ENCODE peak calls at places on chromosomes 2 and 18, in ten cellular contexts. J is NCI-H2081; R is OCI-LY7; A is LHCN-M2; I is RCC 7860; O is NCI-H1417; W is activated CD8-positive, alpha-beta memory T cell treated with anti-CD3 and anti-CD28 coated beads for 1 hour; F is non-pigmented ciliary epithelial cell; Q is T-helper 2 cell; Y is tibial nerve. T is an unnamed sample.

GRCh38 chr2:157757500-157757899 is 118.6 kb downstream of the ACVR1 start:
- DNase-seq in A (no peak), Y (no peak), O (no peak), R (no peak), J (no peak), Q (no peak), F (no peak), W (no peak), I (no peak), T (no peak)

GRCh38 chr2:224381913-224382647 is 19.8 kb downstream of the FAM124B start:
- DNase-seq in W (no peak), Q (no peak), R (no peak), A (no peak), I (no peak), F (no peak), Y (no peak), O (no peak), J (no peak), T (no peak)

GRCh38 chr2:1632006-1632348 is 112.3 kb downstream of the PXDN start:
- DNase-seq in A (peak; percentile 61), O (no peak), Q (no peak), I (peak; percentile 49), F (no peak), Y (no peak), J (peak; percentile 67), R (no peak), W (no peak), T (no peak)

GRCh38 chr2:169717691-169718063 is 16.0 kb upstream of the KLHL23 start:
- DNase-seq in F (no peak), R (no peak), A (no peak), W (no peak), Y (no peak), Q (no peak), O (no peak), J (no peak), I (no peak), T (no peak)

GRCh38 chr2:102106133-102106556 is 36.4 kb upstream of the IL1R1 start:
- DNase-seq in Q (peak; percentile 11), A (peak; percentile 95), R (no peak), I (peak; percentile 68), F (no peak), J (no peak), Y (no peak), O (no peak), W (no peak), T (no peak)

GRCh38 chr2:60352491-60353405 is 200.7 kb downstream of the BCL11A start:
- DNase-seq in J (no peak), Q (no peak), A (no peak), W (no peak), O (peak; percentile 53), R (peak; percentile 86), I (no peak), F (no peak), Y (no peak), T (no peak)

GRCh38 chr2:25339121-25339738 is 2.5 kb downstream of the DNMT3A start:
- DNase-seq in Q (no peak), I (no peak), W (no peak), F (no peak), O (peak; percentile 63), J (peak; percentile 78), Y (no peak), A (no peak), R (no peak), T (no peak)

GRCh38 chr2:143686585-143687164 is 557.5 kb downstream of the ARHGAP15 start:
- DNase-seq in F (no peak), Q (peak; percentile 20), O (peak; percentile 26), J (peak; percentile 57), R (peak; percentile 41), Y (no peak), W (no peak), I (peak; percentile 35), A (peak; percentile 48), T (no peak)

GRCh38 chr2:208012449-208012848 is 12.9 kb downstream of the PLEKHM3 start:
- DNase-seq in J (no peak), I (no peak), A (no peak), Y (no peak), R (no peak), W (no peak), Q (no peak), F (no peak), O (no peak), T (no peak)

GRCh38 chr2:36710858-36711520 is 14.5 kb downstream of the VIT start:
- DNase-seq in J (no peak), Q (no peak), O (no peak), A (no peak), F (no peak), I (no peak), W (no peak), Y (no peak), R (no peak), T (no peak)

GRCh38 chr2:169711751-169712509 is 17.7 kb downstream of the PHOSPHO2 start:
- DNase-seq in W (no peak), Q (peak; percentile 48), O (no peak), Y (no peak), J (peak; percentile 10), I (no peak), R (peak; percentile 53), F (no peak), A (no peak), T (no peak)

GRCh38 chr2:144351687-144352086 is 168.2 kb downstream of the ZEB2 start:
- DNase-seq in R (no peak), J (no peak), A (no peak), O (no peak), I (no peak), Y (no peak), Q (no peak), F (no peak), W (no peak), T (no peak)

GRCh38 chr18:79439201-79440023 is 43.7 kb downstream of the NFATC1 start:
- DNase-seq in W (peak; percentile 18), Q (peak; percentile 9), I (no peak), J (no peak), F (no peak), Y (peak; percentile 34), R (no peak), A (peak; percentile 8), O (no peak), T (no peak)

T was measured in natural killer cell treated with Interleukin-12 subunit alpha and Interleukin-12 subunit beta and Interleukin-15 and Interleukin-18, amount 100 ng/mL, for 72 hours.